ENCODE peak calls at places on chromosomes 12 and 14, in four cellular contexts. One of them, this sample, is unnamed.

GRCh38 chr14:102966681-102967505 is 44.4 kb downstream of the AMN start:
- DNase-seq in COR-L47: no peak
- DNase-seq in C1 segment of cervical spinal cord: no peak
- DNase-seq in hepatic stellate cell: no peak
- DNase-seq in this sample: peak

GRCh38 chr14:49621114-49621881 is 699 bp downstream of the MGAT2 start:
- DNase-seq in COR-L47: peak
- DNase-seq in C1 segment of cervical spinal cord: peak
- DNase-seq in hepatic stellate cell: no peak
- DNase-seq in this sample: peak

GRCh38 chr12:131764738-131765137 is 53.8 kb downstream of the SFSWAP start:
- DNase-seq in COR-L47: no peak
- DNase-seq in C1 segment of cervical spinal cord: no peak
- DNase-seq in hepatic stellate cell: no peak
- DNase-seq in this sample: no peak

GRCh38 chr12:79891506-79892162 is 43.3 kb downstream of the PPP1R12A start:
- DNase-seq in COR-L47: no peak
- DNase-seq in C1 segment of cervical spinal cord: no peak
- DNase-seq in hepatic stellate cell: no peak
- DNase-seq in this sample: no peak

GRCh38 chr14:90276627-90277367 is 20.4 kb downstream of the PSMC1 start:
- DNase-seq in COR-L47: no peak
- DNase-seq in C1 segment of cervical spinal cord: no peak
- DNase-seq in hepatic stellate cell: peak
- DNase-seq in this sample: no peak

GRCh38 chr12:120252071-120252906 is 13.2 kb downstream of the PXN start:
- DNase-seq in COR-L47: no peak
- DNase-seq in C1 segment of cervical spinal cord: no peak
- DNase-seq in hepatic stellate cell: no peak
- DNase-seq in this sample: no peak

GRCh38 chr12:24111591-24111990 is 162.1 kb upstream of the SOX5 start:
- DNase-seq in COR-L47: no peak
- DNase-seq in C1 segment of cervical spinal cord: no peak
- DNase-seq in hepatic stellate cell: peak
- DNase-seq in this sample: no peak

GRCh38 chr12:115140981-115141380 is 457.0 kb upstream of the TBX3 start:
- DNase-seq in COR-L47: no peak
- DNase-seq in C1 segment of cervical spinal cord: no peak
- DNase-seq in hepatic stellate cell: no peak
- DNase-seq in this sample: no peak

GRCh38 chr12:3362751-3363150 is 128.3 kb upstream of the PRMT8 start:
- DNase-seq in COR-L47: peak
- DNase-seq in C1 segment of cervical spinal cord: no peak
- DNase-seq in hepatic stellate cell: no peak
- DNase-seq in this sample: no peak

GRCh38 chr14:101591121-101591520 is 29.8 kb downstream of the DIO3 start:
- DNase-seq in COR-L47: no peak
- DNase-seq in C1 segment of cervical spinal cord: no peak
- DNase-seq in hepatic stellate cell: no peak
- DNase-seq in this sample: no peak

GRCh38 chr12:86727151-86727550 is 471.0 kb upstream of the MGAT4C start:
- DNase-seq in COR-L47: peak
- DNase-seq in C1 segment of cervical spinal cord: no peak
- DNase-seq in hepatic stellate cell: peak
- DNase-seq in this sample: no peak

GRCh38 chr12:52615208-52615868 is 3.0 kb downstream of the KRT73 start:
- DNase-seq in COR-L47: no peak
- DNase-seq in C1 segment of cervical spinal cord: no peak
- DNase-seq in hepatic stellate cell: no peak
- DNase-seq in this sample: no peak

GRCh38 chr12:61667676-61668075 is 592.5 kb upstream of the USP15 start:
- DNase-seq in COR-L47: no peak
- DNase-seq in C1 segment of cervical spinal cord: no peak
- DNase-seq in hepatic stellate cell: no peak
- DNase-seq in this sample: no peak

GRCh38 chr14:83828406-83828805 is 1701.5 kb upstream of the FLRT2 start:
- DNase-seq in COR-L47: no peak
- DNase-seq in C1 segment of cervical spinal cord: no peak
- DNase-seq in hepatic stellate cell: no peak
- DNase-seq in this sample: no peak

GRCh38 chr14:73732006-73732405 is 17.8 kb upstream of the PNMA1 start:
- DNase-seq in COR-L47: no peak
- DNase-seq in C1 segment of cervical spinal cord: no peak
- DNase-seq in hepatic stellate cell: no peak
- DNase-seq in this sample: no peak

GRCh38 chr12:31589582-31589895 is 1.4 kb downstream of the DENND5B start:
- DNase-seq in COR-L47: no peak
- DNase-seq in C1 segment of cervical spinal cord: no peak
- DNase-seq in hepatic stellate cell: no peak
- DNase-seq in this sample: no peak

GRCh38 chr14:77615231-77616132 is 955 bp downstream of the SPTLC2 start:
- DNase-seq in COR-L47: no peak
- DNase-seq in C1 segment of cervical spinal cord: no peak
- DNase-seq in hepatic stellate cell: peak
- DNase-seq in this sample: no peak

GRCh38 chr12:2058837-2059236 is 6.0 kb downstream of the CACNA1C start:
- DNase-seq in COR-L47: no peak
- DNase-seq in C1 segment of cervical spinal cord: no peak
- DNase-seq in hepatic stellate cell: no peak
- DNase-seq in this sample: no peak

GRCh38 chr14:50773632-50774541 is 57.1 kb downstream of the NIN start:
- DNase-seq in COR-L47: peak
- DNase-seq in C1 segment of cervical spinal cord: peak
- DNase-seq in hepatic stellate cell: peak
- DNase-seq in this sample: peak

GRCh38 chr14:100106260-100106659 is 41.0 kb downstream of the EVL start:
- DNase-seq in COR-L47: no peak
- DNase-seq in C1 segment of cervical spinal cord: no peak
- DNase-seq in hepatic stellate cell: no peak
- DNase-seq in this sample: no peak

GRCh38 chr12:29148065-29148957 is 767 bp upstream of the FAR2 start:
- DNase-seq in COR-L47: no peak
- DNase-seq in C1 segment of cervical spinal cord: no peak
- DNase-seq in hepatic stellate cell: peak
- DNase-seq in this sample: peak

GRCh38 chr14:96461950-96462798 is 40.0 kb upstream of the PAPOLA start:
- DNase-seq in COR-L47: no peak
- DNase-seq in C1 segment of cervical spinal cord: no peak
- DNase-seq in hepatic stellate cell: no peak
- DNase-seq in this sample: no peak

GRCh38 chr12:62640910-62641448 is 174.4 kb downstream of the MON2 start:
- DNase-seq in COR-L47: no peak
- DNase-seq in C1 segment of cervical spinal cord: no peak
- DNase-seq in hepatic stellate cell: peak
- DNase-seq in this sample: no peak